ENCODE peak calls at places on chromosomes 12 and 14, in eight cellular contexts. R is hippocampal formation; Y is NCI-H2081; K is left cardiac atrium; A is activated T-cell treated with anti-CD3 and anti-CD28 coated beads, Interleukin-2, amount 50 U/mL, for 4 hours; L is EH; I is activated B cell treated with CpG ODN at 0.5 μM for 24 hours; B is NCI-H69. H is an unnamed sample.

GRCh38 chr14:27573018-27573417 is 975.2 kb upstream of the NOVA1 start:
- DNase-seq in Y (no peak), A (no peak), K (no peak), B (no peak), R (no peak), L (no peak), I (no peak), H (no peak)

GRCh38 chr12:12467701-12468218 is 94.9 kb downstream of the DUSP16 start:
- DNase-seq in A (peak; percentile 27), L (peak; percentile 7), K (no peak), I (no peak), R (peak; percentile 45), Y (no peak), B (no peak), H (peak; percentile 51)

GRCh38 chr14:77141592-77142288 is at the start of gene ZDHHC22:
- DNase-seq in L (no peak), K (no peak), B (peak; percentile 90), Y (peak; percentile 40), I (no peak), A (no peak), R (peak; percentile 44), H (peak; percentile 41)

GRCh38 chr12:91331371-91331770 is 148.8 kb upstream of the DCN start:
- DNase-seq in Y (no peak), B (peak; percentile 93), R (no peak), I (no peak), L (no peak), K (no peak), A (no peak), H (no peak)

GRCh38 chr14:75654127-75654732 is 6.4 kb downstream of the ERG28 start:
- DNase-seq in B (peak; percentile 66), A (peak; percentile 86), K (peak; percentile 79), R (peak; percentile 73), Y (peak; percentile 62), I (peak; percentile 72), L (peak; percentile 67), H (peak; percentile 90)

GRCh38 chr12:105444809-105445102 is 114.3 kb downstream of the C12orf75 start:
- DNase-seq in R (no peak), Y (no peak), I (no peak), L (peak; percentile 55), A (no peak), B (no peak), K (no peak), H (no peak)

GRCh38 chr14:46734287-46734686 is 82.7 kb upstream of the RPL10L start:
- DNase-seq in L (no peak), K (no peak), Y (no peak), I (no peak), A (no peak), R (no peak), B (no peak), H (no peak)

GRCh38 chr12:119036878-119037493 is 55.6 kb downstream of the SRRM4 start:
- DNase-seq in B (peak; percentile 54), R (no peak), Y (peak; percentile 27), K (no peak), L (peak; percentile 16), A (no peak), I (no peak), H (peak; percentile 9)

GRCh38 chr12:14111230-14111865 is 129.9 kb upstream of the GRIN2B start:
- DNase-seq in A (no peak), B (peak; percentile 28), L (no peak), I (peak; percentile 21), R (no peak), K (no peak), Y (no peak), H (no peak)

GRCh38 chr14:101072531-101072930 is 169.0 kb upstream of the RTL1 start:
- DNase-seq in Y (no peak), K (no peak), B (no peak), A (no peak), L (peak; percentile 25), I (peak; percentile 5), R (no peak), H (no peak)

GRCh38 chr14:29584992-29585391 is 342.7 kb downstream of the PRKD1 start:
- DNase-seq in L (peak; percentile 94), I (no peak), A (no peak), R (peak; percentile 22), K (peak; percentile 42), Y (peak; percentile 47), B (peak; percentile 96), H (peak; percentile 87)